ENCODE peak calls at places on chromosomes 13 and 19, in six cellular contexts. V is neural progenitor cell, A is K562, U is HCT116, J is neuronal stem cell, I is endodermal cell. C is an unnamed sample.

GRCh38 chr13:92137519-92137918 is 739.1 kb downstream of the GPC5 start:
- DNase-seq in V (peak), A (no peak), U (no peak), J (no peak), I (no peak), C (no peak)

GRCh38 chr13:31767175-31767900 is 28.0 kb downstream of the RXFP2 start:
- DNase-seq in V (no peak), A (no peak), U (no peak), J (no peak), I (no peak), C (no peak)

GRCh38 chr19:2554856-2555255 is 78.9 kb downstream of the GADD45B start:
- DNase-seq in V (no peak), A (no peak), U (peak), J (no peak), I (no peak), C (peak)

GRCh38 chr19:37867831-37868230 is 38.6 kb downstream of the WDR87 start:
- DNase-seq in V (no peak), A (no peak), U (no peak), J (no peak), I (no peak), C (no peak)

GRCh38 chr19:2503521-2504109 is 27.7 kb downstream of the GADD45B start:
- DNase-seq in V (no peak), A (no peak), U (peak), J (no peak), I (peak), C (no peak)

GRCh38 chr19:1261512-1261862 is 7.6 kb upstream of the CIRBP start:
- DNase-seq in V (peak), A (no peak), U (no peak), J (no peak), I (peak), C (peak)

GRCh38 chr13:51645154-51645650 is 60.9 kb downstream of the WDFY2 start:
- DNase-seq in V (no peak), A (no peak), U (no peak), J (no peak), I (no peak), C (no peak)

GRCh38 chr13:78657699-78658629 is 991 bp downstream of the OBI1 start:
- DNase-seq in V (no peak), A (no peak), U (no peak), J (peak), I (peak), C (no peak)

GRCh38 chr19:28558783-28559182 is 654.2 kb downstream of the UQCRFS1 start:
- DNase-seq in V (no peak), A (no peak), U (no peak), J (no peak), I (no peak), C (no peak)

GRCh38 chr13:113744197-113745000 is 14.6 kb upstream of the TMEM255B start:
- DNase-seq in V (no peak), A (no peak), U (no peak), J (no peak), I (no peak), C (peak)

GRCh38 chr13:70960841-70961443 is 852.7 kb upstream of the KLHL1 start:
- DNase-seq in V (peak), A (no peak), U (no peak), J (peak), I (no peak), C (no peak)

GRCh38 chr13:74449811-74450524 is 315.8 kb upstream of the KLF12 start:
- DNase-seq in V (no peak), A (no peak), U (no peak), J (no peak), I (no peak), C (no peak)
- H3K27ac ChIP-seq in V (no peak), A (no peak), U (no peak), J (no peak), I (no peak), C (no peak)

GRCh38 chr13:42233726-42234125 is 38.2 kb upstream of the AKAP11 start:
- DNase-seq in V (no peak), A (no peak), U (no peak), J (no peak), I (no peak), C (no peak)

GRCh38 chr13:42232671-42233070 is 39.3 kb upstream of the AKAP11 start:
- DNase-seq in V (no peak), A (no peak), U (no peak), J (no peak), I (no peak), C (no peak)

GRCh38 chr13:42228527-42228926 is 43.4 kb upstream of the AKAP11 start:
- DNase-seq in V (no peak), A (no peak), U (no peak), J (no peak), I (no peak), C (no peak)

GRCh38 chr13:42225051-42225450 is 46.9 kb upstream of the AKAP11 start:
- DNase-seq in V (no peak), A (no peak), U (no peak), J (no peak), I (no peak), C (no peak)

DNA sequence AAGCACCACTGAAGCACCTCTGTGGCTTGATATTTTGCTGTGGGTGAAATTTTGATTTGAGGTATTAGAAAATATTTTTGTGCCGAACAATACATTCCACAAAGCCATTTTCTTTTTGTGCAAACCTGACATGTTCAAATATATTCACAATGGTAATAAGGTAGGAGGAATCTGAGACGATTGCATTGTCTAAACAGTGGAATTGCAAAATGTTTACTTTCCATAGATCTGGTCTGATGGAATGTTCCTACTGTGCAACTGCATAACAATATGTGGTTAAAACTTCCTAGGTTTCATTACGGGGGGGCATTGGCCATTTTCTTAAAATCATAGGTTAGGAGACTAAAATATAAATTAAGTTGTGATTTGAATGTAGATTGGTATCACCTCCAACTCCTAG is 42.7 kb upstream of the AKAP11 start:
- DNase-seq in V (no peak), A (no peak), U (no peak), J (no peak), I (no peak), C (no peak)
- H3K4me3 ChIP-seq in V (no peak), A (no peak), U (no peak), J (no peak), I (no peak), C (no peak)

GRCh38 chr19:14416743-14417214 is 2.4 kb downstream of the DDX39A start:
- DNase-seq in V (no peak), A (no peak), U (no peak), J (no peak), I (no peak), C (no peak)
- H3K9ac ChIP-seq in V (no peak), A (peak), U (peak), J (no peak), I (no peak), C (peak)

GRCh38 chr13:49567501-49567900 is 17.9 kb downstream of the RCBTB1 start:
- DNase-seq in V (no peak), A (no peak), U (no peak), J (no peak), I (peak), C (no peak)

GRCh38 chr13:49571299-49572240 is 13.8 kb downstream of the RCBTB1 start:
- DNase-seq in V (no peak), A (no peak), U (no peak), J (no peak), I (no peak), C (no peak)

DNA sequence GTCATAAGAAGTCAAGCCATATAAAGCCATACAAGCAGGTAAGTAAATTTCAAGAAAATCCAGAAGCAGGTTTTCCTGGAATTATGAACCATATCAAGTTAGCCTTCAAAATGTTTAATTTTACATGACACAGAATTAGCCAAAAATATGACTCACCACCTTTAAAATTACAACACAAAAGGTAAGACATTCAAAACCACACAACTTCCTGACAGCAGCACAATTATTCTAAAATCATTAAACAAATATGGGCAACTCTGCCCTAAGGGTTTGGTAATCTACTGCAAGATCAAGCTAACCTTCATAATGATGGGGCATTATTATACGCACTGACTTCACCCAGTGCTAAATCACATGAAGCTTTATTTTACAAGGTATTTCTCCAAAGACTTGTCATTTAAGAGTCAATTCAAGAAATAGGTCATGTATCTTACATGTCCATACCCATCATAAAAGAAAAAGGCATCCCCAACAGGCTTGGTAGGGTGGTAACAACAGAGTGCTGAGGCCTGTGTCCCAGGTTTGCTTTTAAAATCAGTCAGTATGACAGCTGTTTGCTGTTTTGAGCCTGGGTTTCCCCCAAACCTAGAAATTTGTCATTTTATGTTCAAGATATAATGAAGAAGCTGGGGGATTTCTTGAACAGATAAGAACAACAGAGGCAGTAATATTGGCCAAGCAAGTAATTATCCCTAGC is 15.2 kb downstream of the RCBTB1 start:
- DNase-seq in V (no peak), A (no peak), U (no peak), J (no peak), I (no peak), C (no peak)
- H3K27ac ChIP-seq in V (no peak), A (no peak), U (no peak), J (no peak), I (no peak), C (no peak)

GRCh38 chr19:18939163-18939562 is 1.9 kb downstream of the HOMER3 start:
- DNase-seq in V (no peak), A (no peak), U (no peak), J (no peak), I (no peak), C (no peak)
- H3K4me3 ChIP-seq in V (peak), A (no peak), U (peak), J (no peak), I (no peak), C (no peak)

GRCh38 chr13:110503037-110503901 is 58.3 kb downstream of the RAB20 start:
- DNase-seq in V (no peak), A (peak), U (no peak), J (no peak), I (no peak), C (peak)
- H3K9ac ChIP-seq in V (no peak), A (peak), U (no peak), J (no peak), I (no peak), C (no peak)

DNA sequence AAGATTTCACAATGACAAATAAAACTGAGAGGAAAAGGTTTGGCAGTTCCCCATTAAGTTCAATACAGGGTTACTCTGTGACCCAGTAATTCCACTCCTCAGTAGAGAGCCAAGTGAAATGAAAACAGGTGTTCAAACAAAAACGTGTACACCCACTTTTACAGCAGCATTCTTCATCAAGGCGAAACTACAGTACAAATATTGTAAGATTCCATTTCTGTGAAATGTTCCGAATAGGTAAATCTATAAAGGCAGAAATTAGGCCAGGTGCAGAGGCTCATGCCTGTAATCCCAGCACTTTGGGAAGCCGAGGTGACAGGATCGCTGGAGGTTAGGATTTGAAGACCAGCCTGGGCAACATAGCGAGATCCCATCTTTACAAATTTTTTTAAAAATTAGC is 8.9 kb upstream of the GDF15 start:
- DNase-seq in V (no peak), A (no peak), U (no peak), J (no peak), I (no peak), C (no peak)
- H3K27ac ChIP-seq in V (no peak), A (peak), U (peak), J (no peak), I (no peak), C (peak)

DNA sequence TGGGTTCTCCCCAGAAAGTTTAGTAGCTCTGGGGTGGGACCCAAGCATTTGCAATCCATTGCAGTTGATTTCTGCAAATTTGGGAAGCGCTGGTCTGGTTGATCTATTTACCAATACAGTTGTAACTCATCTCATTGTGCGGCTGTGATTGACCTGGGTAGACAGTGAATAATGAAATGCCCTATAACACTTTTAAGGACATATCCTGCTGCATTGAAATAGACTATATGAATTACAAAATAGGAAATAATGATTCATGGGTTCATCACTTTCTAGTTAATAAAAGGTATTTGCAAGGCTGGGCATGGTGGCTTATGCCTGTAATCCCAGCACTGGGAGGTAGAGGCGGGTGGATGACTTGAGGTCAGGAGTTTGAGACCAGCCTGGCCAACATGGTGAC is 59.0 kb upstream of the FARP1 start:
- DNase-seq in V (no peak), A (no peak), U (no peak), J (no peak), I (no peak), C (no peak)
- H3K4me3 ChIP-seq in V (no peak), A (no peak), U (no peak), J (no peak), I (no peak), C (no peak)

GRCh38 chr19:16585808-16586476 is 13.7 kb upstream of the SLC35E1 start:
- DNase-seq in V (no peak), A (no peak), U (no peak), J (no peak), I (no peak), C (no peak)
- H3K9ac ChIP-seq in V (no peak), A (no peak), U (no peak), J (no peak), I (no peak), C (no peak)

C was measured in kidney.